ENCODE peak calls at places on chromosomes 2 and 18, in nine cellular contexts. One of them, this sample, is unnamed.

GRCh38 chr2:128390256-128390990 is 71.8 kb upstream of the HS6ST1 start:
- DNase-seq in hepatocyte: no peak
- DNase-seq in NCI-H1417: no peak
- DNase-seq in kidney tubule cell: no peak
- DNase-seq in RCC 7860: no peak
- DNase-seq in NCI-H510A treated with DMSO at 0.1 percent for 48 hours: no peak
- DNase-seq in GM03348: no peak
- DNase-seq in stimulated activated CD4-positive, alpha-beta T cell treated with anti-CD3 and anti-CD28 coated beads, Interleukin-15, amount 100 ng/mL, for 1 hour: no peak
- DNase-seq in HTR-8/SVneo: no peak
- DNase-seq in this sample: no peak

GRCh38 chr2:140863713-140864112 is 1267.1 kb downstream of the LRP1B start:
- DNase-seq in HTR-8/SVneo: peak; percentile 5
- DNase-seq in NCI-H1417: peak; percentile 79
- DNase-seq in kidney tubule cell: peak; percentile 63
- DNase-seq in stimulated activated CD4-positive, alpha-beta T cell treated with anti-CD3 and anti-CD28 coated beads, Interleukin-15, amount 100 ng/mL, for 1 hour: no peak
- DNase-seq in RCC 7860: peak; percentile 33
- DNase-seq in GM03348: peak; percentile 46
- DNase-seq in hepatocyte: peak; percentile 62
- DNase-seq in NCI-H510A treated with DMSO at 0.1 percent for 48 hours: peak; percentile 74
- DNase-seq in this sample: peak; percentile 7

GRCh38 chr18:12886498-12887126 is 2.6 kb upstream of the PTPN2 start:
- DNase-seq in HTR-8/SVneo: no peak
- DNase-seq in RCC 7860: no peak
- DNase-seq in NCI-H1417: peak; percentile 12
- DNase-seq in kidney tubule cell: peak; percentile 41
- DNase-seq in hepatocyte: no peak
- DNase-seq in GM03348: no peak
- DNase-seq in NCI-H510A treated with DMSO at 0.1 percent for 48 hours: peak; percentile 8
- DNase-seq in stimulated activated CD4-positive, alpha-beta T cell treated with anti-CD3 and anti-CD28 coated beads, Interleukin-15, amount 100 ng/mL, for 1 hour: no peak
- DNase-seq in this sample: no peak

GRCh38 chr18:30386624-30387023 is 655.9 kb downstream of the DSC3 start:
- DNase-seq in NCI-H510A treated with DMSO at 0.1 percent for 48 hours: no peak
- DNase-seq in stimulated activated CD4-positive, alpha-beta T cell treated with anti-CD3 and anti-CD28 coated beads, Interleukin-15, amount 100 ng/mL, for 1 hour: no peak
- DNase-seq in hepatocyte: no peak
- DNase-seq in kidney tubule cell: no peak
- DNase-seq in HTR-8/SVneo: no peak
- DNase-seq in GM03348: no peak
- DNase-seq in NCI-H1417: no peak
- DNase-seq in RCC 7860: no peak
- DNase-seq in this sample: no peak

GRCh38 chr2:214203199-214203598 is 207.7 kb upstream of the VWC2L start:
- DNase-seq in HTR-8/SVneo: no peak
- DNase-seq in GM03348: no peak
- DNase-seq in stimulated activated CD4-positive, alpha-beta T cell treated with anti-CD3 and anti-CD28 coated beads, Interleukin-15, amount 100 ng/mL, for 1 hour: no peak
- DNase-seq in NCI-H1417: no peak
- DNase-seq in RCC 7860: no peak
- DNase-seq in hepatocyte: no peak
- DNase-seq in kidney tubule cell: no peak
- DNase-seq in NCI-H510A treated with DMSO at 0.1 percent for 48 hours: no peak
- DNase-seq in this sample: no peak

GRCh38 chr2:237581751-237582746 is 8.5 kb downstream of the RAB17 start:
- DNase-seq in NCI-H1417: peak; percentile 73
- DNase-seq in RCC 7860: peak; percentile 76
- DNase-seq in hepatocyte: peak; percentile 64
- DNase-seq in GM03348: peak; percentile 81
- DNase-seq in HTR-8/SVneo: peak; percentile 46
- DNase-seq in NCI-H510A treated with DMSO at 0.1 percent for 48 hours: peak; percentile 5
- DNase-seq in stimulated activated CD4-positive, alpha-beta T cell treated with anti-CD3 and anti-CD28 coated beads, Interleukin-15, amount 100 ng/mL, for 1 hour: no peak
- DNase-seq in kidney tubule cell: peak; percentile 72
- DNase-seq in this sample: peak; percentile 25

GRCh38 chr2:103161456-103162289 is 399.8 kb downstream of the TMEM182 start:
- DNase-seq in kidney tubule cell: peak; percentile 72
- DNase-seq in HTR-8/SVneo: peak; percentile 25
- DNase-seq in RCC 7860: peak; percentile 54
- DNase-seq in GM03348: peak; percentile 74
- DNase-seq in NCI-H1417: peak; percentile 74
- DNase-seq in hepatocyte: peak; percentile 77
- DNase-seq in stimulated activated CD4-positive, alpha-beta T cell treated with anti-CD3 and anti-CD28 coated beads, Interleukin-15, amount 100 ng/mL, for 1 hour: no peak
- DNase-seq in NCI-H510A treated with DMSO at 0.1 percent for 48 hours: peak; percentile 69
- DNase-seq in this sample: peak; percentile 14

GRCh38 chr2:36770542-36771287 is 74.2 kb downstream of the VIT start:
- DNase-seq in RCC 7860: peak; percentile 16
- DNase-seq in GM03348: peak; percentile 61
- DNase-seq in HTR-8/SVneo: peak; percentile 82
- DNase-seq in NCI-H510A treated with DMSO at 0.1 percent for 48 hours: peak; percentile 15
- DNase-seq in hepatocyte: peak; percentile 29
- DNase-seq in kidney tubule cell: peak; percentile 58
- DNase-seq in NCI-H1417: peak; percentile 51
- DNase-seq in stimulated activated CD4-positive, alpha-beta T cell treated with anti-CD3 and anti-CD28 coated beads, Interleukin-15, amount 100 ng/mL, for 1 hour: no peak
- DNase-seq in this sample: no peak

GRCh38 chr2:238139141-238139840 is 823 bp downstream of the KLHL30 start:
- DNase-seq in kidney tubule cell: peak; percentile 14
- DNase-seq in hepatocyte: no peak
- DNase-seq in GM03348: peak; percentile 78
- DNase-seq in RCC 7860: no peak
- DNase-seq in HTR-8/SVneo: no peak
- DNase-seq in NCI-H510A treated with DMSO at 0.1 percent for 48 hours: no peak
- DNase-seq in stimulated activated CD4-positive, alpha-beta T cell treated with anti-CD3 and anti-CD28 coated beads, Interleukin-15, amount 100 ng/mL, for 1 hour: no peak
- DNase-seq in NCI-H1417: no peak
- DNase-seq in this sample: no peak

GRCh38 chr18:31508781-31509180 is 10.8 kb downstream of the DSG2 start:
- DNase-seq in kidney tubule cell: peak; percentile 72
- DNase-seq in NCI-H510A treated with DMSO at 0.1 percent for 48 hours: no peak
- DNase-seq in RCC 7860: peak; percentile 37
- DNase-seq in HTR-8/SVneo: no peak
- DNase-seq in GM03348: no peak
- DNase-seq in NCI-H1417: no peak
- DNase-seq in hepatocyte: no peak
- DNase-seq in stimulated activated CD4-positive, alpha-beta T cell treated with anti-CD3 and anti-CD28 coated beads, Interleukin-15, amount 100 ng/mL, for 1 hour: no peak
- DNase-seq in this sample: no peak

GRCh38 chr18:44880170-44880569 is 199.5 kb downstream of the SETBP1 start:
- DNase-seq in NCI-H1417: no peak
- DNase-seq in RCC 7860: no peak
- DNase-seq in HTR-8/SVneo: no peak
- DNase-seq in hepatocyte: no peak
- DNase-seq in kidney tubule cell: no peak
- DNase-seq in NCI-H510A treated with DMSO at 0.1 percent for 48 hours: no peak
- DNase-seq in stimulated activated CD4-positive, alpha-beta T cell treated with anti-CD3 and anti-CD28 coated beads, Interleukin-15, amount 100 ng/mL, for 1 hour: no peak
- DNase-seq in GM03348: no peak
- DNase-seq in this sample: no peak

GRCh38 chr2:55228224-55228563 is 3.9 kb downstream of the CLHC1 start:
- DNase-seq in stimulated activated CD4-positive, alpha-beta T cell treated with anti-CD3 and anti-CD28 coated beads, Interleukin-15, amount 100 ng/mL, for 1 hour: no peak
- DNase-seq in kidney tubule cell: no peak
- DNase-seq in HTR-8/SVneo: no peak
- DNase-seq in NCI-H1417: no peak
- DNase-seq in RCC 7860: no peak
- DNase-seq in GM03348: no peak
- DNase-seq in hepatocyte: no peak
- DNase-seq in NCI-H510A treated with DMSO at 0.1 percent for 48 hours: no peak
- DNase-seq in this sample: no peak

GRCh38 chr2:225740086-225740485 is 340.6 kb downstream of the NYAP2 start:
- DNase-seq in hepatocyte: no peak
- DNase-seq in NCI-H510A treated with DMSO at 0.1 percent for 48 hours: no peak
- DNase-seq in RCC 7860: no peak
- DNase-seq in HTR-8/SVneo: no peak
- DNase-seq in GM03348: no peak
- DNase-seq in NCI-H1417: no peak
- DNase-seq in stimulated activated CD4-positive, alpha-beta T cell treated with anti-CD3 and anti-CD28 coated beads, Interleukin-15, amount 100 ng/mL, for 1 hour: no peak
- DNase-seq in kidney tubule cell: no peak
- DNase-seq in this sample: no peak

GRCh38 chr2:236674238-236674637 is 104.6 kb downstream of the ACKR3 start:
- DNase-seq in HTR-8/SVneo: no peak
- DNase-seq in hepatocyte: no peak
- DNase-seq in GM03348: no peak
- DNase-seq in stimulated activated CD4-positive, alpha-beta T cell treated with anti-CD3 and anti-CD28 coated beads, Interleukin-15, amount 100 ng/mL, for 1 hour: no peak
- DNase-seq in kidney tubule cell: no peak
- DNase-seq in NCI-H1417: no peak
- DNase-seq in RCC 7860: no peak
- DNase-seq in NCI-H510A treated with DMSO at 0.1 percent for 48 hours: no peak
- DNase-seq in this sample: no peak

GRCh38 chr2:120620025-120620793 is 115.5 kb upstream of the GLI2 start:
- DNase-seq in RCC 7860: no peak
- DNase-seq in NCI-H510A treated with DMSO at 0.1 percent for 48 hours: no peak
- DNase-seq in hepatocyte: no peak
- DNase-seq in kidney tubule cell: peak; percentile 34
- DNase-seq in GM03348: peak; percentile 52
- DNase-seq in stimulated activated CD4-positive, alpha-beta T cell treated with anti-CD3 and anti-CD28 coated beads, Interleukin-15, amount 100 ng/mL, for 1 hour: no peak
- DNase-seq in HTR-8/SVneo: no peak
- DNase-seq in NCI-H1417: no peak
- DNase-seq in this sample: peak; percentile 28

GRCh38 chr2:237862528-237862895 is 3.1 kb downstream of the RAMP1 start:
- DNase-seq in hepatocyte: no peak
- DNase-seq in NCI-H1417: no peak
- DNase-seq in RCC 7860: no peak
- DNase-seq in HTR-8/SVneo: no peak
- DNase-seq in stimulated activated CD4-positive, alpha-beta T cell treated with anti-CD3 and anti-CD28 coated beads, Interleukin-15, amount 100 ng/mL, for 1 hour: no peak
- DNase-seq in NCI-H510A treated with DMSO at 0.1 percent for 48 hours: no peak
- DNase-seq in GM03348: no peak
- DNase-seq in kidney tubule cell: no peak
- DNase-seq in this sample: no peak

GRCh38 chr18:43830905-43831304 is 553.6 kb upstream of the SYT4 start:
- DNase-seq in RCC 7860: no peak
- DNase-seq in stimulated activated CD4-positive, alpha-beta T cell treated with anti-CD3 and anti-CD28 coated beads, Interleukin-15, amount 100 ng/mL, for 1 hour: no peak
- DNase-seq in NCI-H1417: peak; percentile 90
- DNase-seq in hepatocyte: peak; percentile 28
- DNase-seq in NCI-H510A treated with DMSO at 0.1 percent for 48 hours: no peak
- DNase-seq in HTR-8/SVneo: no peak
- DNase-seq in GM03348: no peak
- DNase-seq in kidney tubule cell: no peak
- DNase-seq in this sample: no peak

GRCh38 chr2:161090401-161090800 is 69.8 kb upstream of the TANK start:
- DNase-seq in NCI-H510A treated with DMSO at 0.1 percent for 48 hours: no peak
- DNase-seq in hepatocyte: no peak
- DNase-seq in GM03348: no peak
- DNase-seq in RCC 7860: no peak
- DNase-seq in HTR-8/SVneo: no peak
- DNase-seq in NCI-H1417: no peak
- DNase-seq in stimulated activated CD4-positive, alpha-beta T cell treated with anti-CD3 and anti-CD28 coated beads, Interleukin-15, amount 100 ng/mL, for 1 hour: no peak
- DNase-seq in kidney tubule cell: no peak
- DNase-seq in this sample: no peak

GRCh38 chr2:40642261-40642660 is 190.4 kb upstream of the SLC8A1 start:
- DNase-seq in NCI-H1417: no peak
- DNase-seq in HTR-8/SVneo: no peak
- DNase-seq in stimulated activated CD4-positive, alpha-beta T cell treated with anti-CD3 and anti-CD28 coated beads, Interleukin-15, amount 100 ng/mL, for 1 hour: no peak
- DNase-seq in kidney tubule cell: no peak
- DNase-seq in NCI-H510A treated with DMSO at 0.1 percent for 48 hours: no peak
- DNase-seq in GM03348: no peak
- DNase-seq in RCC 7860: no peak
- DNase-seq in hepatocyte: no peak
- DNase-seq in this sample: peak; percentile 21

GRCh38 chr18:47931707-47932103 is 1.2 kb upstream of the SMAD2 start:
- DNase-seq in GM03348: no peak
- DNase-seq in RCC 7860: no peak
- DNase-seq in NCI-H1417: peak; percentile 94
- DNase-seq in kidney tubule cell: peak; percentile 24
- DNase-seq in NCI-H510A treated with DMSO at 0.1 percent for 48 hours: peak; percentile 41
- DNase-seq in stimulated activated CD4-positive, alpha-beta T cell treated with anti-CD3 and anti-CD28 coated beads, Interleukin-15, amount 100 ng/mL, for 1 hour: no peak
- DNase-seq in hepatocyte: peak; percentile 40
- DNase-seq in HTR-8/SVneo: no peak
- DNase-seq in this sample: no peak

GRCh38 chr18:60978338-60978737 is 354.9 kb upstream of the CDH20 start:
- DNase-seq in kidney tubule cell: peak; percentile 69
- DNase-seq in stimulated activated CD4-positive, alpha-beta T cell treated with anti-CD3 and anti-CD28 coated beads, Interleukin-15, amount 100 ng/mL, for 1 hour: no peak
- DNase-seq in HTR-8/SVneo: peak; percentile 41
- DNase-seq in NCI-H510A treated with DMSO at 0.1 percent for 48 hours: no peak
- DNase-seq in RCC 7860: peak; percentile 55
- DNase-seq in hepatocyte: peak; percentile 5
- DNase-seq in NCI-H1417: no peak
- DNase-seq in GM03348: peak; percentile 20
- DNase-seq in this sample: peak; percentile 14

GRCh38 chr18:24368749-24369148 is 28.9 kb downstream of the OSBPL1A start:
- DNase-seq in RCC 7860: no peak
- DNase-seq in NCI-H1417: no peak
- DNase-seq in kidney tubule cell: peak; percentile 75
- DNase-seq in NCI-H510A treated with DMSO at 0.1 percent for 48 hours: no peak
- DNase-seq in HTR-8/SVneo: no peak
- DNase-seq in stimulated activated CD4-positive, alpha-beta T cell treated with anti-CD3 and anti-CD28 coated beads, Interleukin-15, amount 100 ng/mL, for 1 hour: no peak
- DNase-seq in hepatocyte: no peak
- DNase-seq in GM03348: no peak
- DNase-seq in this sample: no peak

GRCh38 chr2:144771348-144771747 is 251.4 kb upstream of the ZEB2 start:
- DNase-seq in GM03348: no peak
- DNase-seq in kidney tubule cell: no peak
- DNase-seq in NCI-H1417: no peak
- DNase-seq in stimulated activated CD4-positive, alpha-beta T cell treated with anti-CD3 and anti-CD28 coated beads, Interleukin-15, amount 100 ng/mL, for 1 hour: no peak
- DNase-seq in hepatocyte: no peak
- DNase-seq in NCI-H510A treated with DMSO at 0.1 percent for 48 hours: no peak
- DNase-seq in RCC 7860: no peak
- DNase-seq in HTR-8/SVneo: no peak
- DNase-seq in this sample: no peak

GRCh38 chr2:24822049-24822706 is 29.0 kb downstream of the CENPO start:
- DNase-seq in NCI-H1417: peak; percentile 78
- DNase-seq in NCI-H510A treated with DMSO at 0.1 percent for 48 hours: no peak
- DNase-seq in hepatocyte: no peak
- DNase-seq in RCC 7860: no peak
- DNase-seq in stimulated activated CD4-positive, alpha-beta T cell treated with anti-CD3 and anti-CD28 coated beads, Interleukin-15, amount 100 ng/mL, for 1 hour: no peak
- DNase-seq in HTR-8/SVneo: no peak
- DNase-seq in kidney tubule cell: no peak
- DNase-seq in GM03348: no peak
- DNase-seq in this sample: no peak

GRCh38 chr2:18045230-18045629 is 166.8 kb downstream of the KCNS3 start:
- DNase-seq in RCC 7860: no peak
- DNase-seq in HTR-8/SVneo: no peak
- DNase-seq in kidney tubule cell: no peak
- DNase-seq in GM03348: peak; percentile 37
- DNase-seq in hepatocyte: no peak
- DNase-seq in stimulated activated CD4-positive, alpha-beta T cell treated with anti-CD3 and anti-CD28 coated beads, Interleukin-15, amount 100 ng/mL, for 1 hour: no peak
- DNase-seq in NCI-H510A treated with DMSO at 0.1 percent for 48 hours: no peak
- DNase-seq in NCI-H1417: no peak
- DNase-seq in this sample: peak; percentile 2

GRCh38 chr2:119659601-119660342 is 19.2 kb upstream of the TMEM177 start:
- DNase-seq in NCI-H1417: peak; percentile 72
- DNase-seq in NCI-H510A treated with DMSO at 0.1 percent for 48 hours: peak; percentile 53
- DNase-seq in RCC 7860: peak; percentile 24
- DNase-seq in stimulated activated CD4-positive, alpha-beta T cell treated with anti-CD3 and anti-CD28 coated beads, Interleukin-15, amount 100 ng/mL, for 1 hour: no peak
- DNase-seq in HTR-8/SVneo: peak; percentile 35
- DNase-seq in GM03348: peak; percentile 68
- DNase-seq in kidney tubule cell: peak; percentile 43
- DNase-seq in hepatocyte: peak; percentile 63
- DNase-seq in this sample: no peak

GRCh38 chr2:134623796-134624195 is 95.0 kb downstream of the TMEM163 start:
- DNase-seq in GM03348: no peak
- DNase-seq in RCC 7860: no peak
- DNase-seq in hepatocyte: no peak
- DNase-seq in stimulated activated CD4-positive, alpha-beta T cell treated with anti-CD3 and anti-CD28 coated beads, Interleukin-15, amount 100 ng/mL, for 1 hour: no peak
- DNase-seq in NCI-H510A treated with DMSO at 0.1 percent for 48 hours: no peak
- DNase-seq in NCI-H1417: no peak
- DNase-seq in kidney tubule cell: no peak
- DNase-seq in HTR-8/SVneo: no peak
- DNase-seq in this sample: no peak

GRCh38 chr18:57434177-57434535 is 1.0 kb upstream of the ONECUT2 start:
- DNase-seq in NCI-H1417: peak; percentile 88
- DNase-seq in hepatocyte: no peak
- DNase-seq in RCC 7860: no peak
- DNase-seq in HTR-8/SVneo: no peak
- DNase-seq in stimulated activated CD4-positive, alpha-beta T cell treated with anti-CD3 and anti-CD28 coated beads, Interleukin-15, amount 100 ng/mL, for 1 hour: no peak
- DNase-seq in kidney tubule cell: peak; percentile 11
- DNase-seq in NCI-H510A treated with DMSO at 0.1 percent for 48 hours: no peak
- DNase-seq in GM03348: no peak
- DNase-seq in this sample: no peak

GRCh38 chr2:142270291-142270690 is 139.5 kb upstream of the LRP1B start:
- DNase-seq in NCI-H510A treated with DMSO at 0.1 percent for 48 hours: no peak
- DNase-seq in stimulated activated CD4-positive, alpha-beta T cell treated with anti-CD3 and anti-CD28 coated beads, Interleukin-15, amount 100 ng/mL, for 1 hour: no peak
- DNase-seq in HTR-8/SVneo: no peak
- DNase-seq in RCC 7860: no peak
- DNase-seq in NCI-H1417: no peak
- DNase-seq in hepatocyte: no peak
- DNase-seq in GM03348: no peak
- DNase-seq in kidney tubule cell: no peak
- DNase-seq in this sample: no peak

GRCh38 chr18:34364699-34365098 is 140.0 kb upstream of the NOL4 start:
- DNase-seq in HTR-8/SVneo: no peak
- DNase-seq in GM03348: no peak
- DNase-seq in stimulated activated CD4-positive, alpha-beta T cell treated with anti-CD3 and anti-CD28 coated beads, Interleukin-15, amount 100 ng/mL, for 1 hour: no peak
- DNase-seq in RCC 7860: no peak
- DNase-seq in kidney tubule cell: no peak
- DNase-seq in hepatocyte: no peak
- DNase-seq in NCI-H1417: peak; percentile 33
- DNase-seq in NCI-H510A treated with DMSO at 0.1 percent for 48 hours: peak; percentile 38
- DNase-seq in this sample: no peak

GRCh38 chr18:74862094-74862493 is 264.4 kb downstream of the ZNF407 start:
- DNase-seq in NCI-H510A treated with DMSO at 0.1 percent for 48 hours: no peak
- DNase-seq in hepatocyte: no peak
- DNase-seq in HTR-8/SVneo: no peak
- DNase-seq in stimulated activated CD4-positive, alpha-beta T cell treated with anti-CD3 and anti-CD28 coated beads, Interleukin-15, amount 100 ng/mL, for 1 hour: no peak
- DNase-seq in NCI-H1417: no peak
- DNase-seq in GM03348: no peak
- DNase-seq in kidney tubule cell: no peak
- DNase-seq in RCC 7860: no peak
- DNase-seq in this sample: no peak

This sample was measured in AG09309.